ENCODE peak calls at places on chromosomes 6 and 20, in seven cellular contexts. Q is IMR-90, F is H9, I is H1, J is mesendoderm, W is trophoblast cell, M is mesenchymal stem cell. T is an unnamed sample.

GRCh38 chr20:2122921-2123320 is 21.3 kb downstream of the STK35 start:
- DNase-seq in Q (peak; percentile 97), F (no peak), I (no peak), J (no peak), W (no peak), M (peak; percentile 60), T (no peak)

GRCh38 chr6:45377041-45377554 is 636 bp downstream of the SUPT3H start:
- DNase-seq in Q (peak; percentile 16), F (no peak), I (no peak), J (no peak), W (no peak), M (no peak), T (no peak)

GRCh38 chr6:49504666-49505065 is 4.9 kb downstream of the GLYATL3 start:
- DNase-seq in Q (no peak), F (no peak), I (no peak), J (no peak), W (no peak), M (no peak), T (no peak)

GRCh38 chr6:169490830-169491229 is 211.0 kb downstream of the WDR27 start:
- DNase-seq in Q (peak; percentile 48), F (no peak), I (no peak), J (no peak), W (no peak), M (no peak), T (no peak)

GRCh38 chr20:49346682-49347081 is 68.8 kb upstream of the ZNFX1 start:
- DNase-seq in Q (no peak), F (no peak), I (no peak), J (peak; percentile 50), W (no peak), M (peak; percentile 13), T (no peak)

GRCh38 chr6:106790935-106791334 is 161.6 kb downstream of the QRSL1 start:
- DNase-seq in Q (no peak), F (no peak), I (no peak), J (no peak), W (no peak), M (no peak), T (no peak)

GRCh38 chr6:38012573-38012972 is 193.0 kb downstream of the ZFAND3 start:
- DNase-seq in Q (peak; percentile 67), F (no peak), I (peak; percentile 48), J (peak; percentile 54), W (peak; percentile 32), M (peak; percentile 65), T (no peak)

GRCh38 chr6:121319112-121319553 is 15.1 kb downstream of the TBC1D32 start:
- DNase-seq in Q (peak; percentile 20), F (no peak), I (peak; percentile 48), J (peak; percentile 63), W (no peak), M (peak; percentile 52), T (no peak)

GRCh38 chr20:14336667-14337066 is 745 bp downstream of the FLRT3 start:
- DNase-seq in Q (peak; percentile 16), F (no peak), I (no peak), J (peak; percentile 62), W (no peak), M (peak; percentile 19), T (no peak)

GRCh38 chr6:139640911-139641310 is 266.5 kb upstream of the CITED2 start:
- DNase-seq in Q (no peak), F (no peak), I (no peak), J (no peak), W (no peak), M (no peak), T (no peak)

GRCh38 chr6:135936606-135937005 is 85.1 kb downstream of the PDE7B start:
- DNase-seq in Q (peak; percentile 98), F (no peak), I (no peak), J (no peak), W (peak; percentile 62), M (peak; percentile 83), T (no peak)

GRCh38 chr6:26743941-26744699 is 84.6 kb upstream of the ZNF322 start:
- DNase-seq in Q (no peak), F (peak; percentile 39), I (peak; percentile 60), J (peak; percentile 67), W (no peak), M (no peak), T (no peak)

GRCh38 chr6:139824864-139825263 is 450.4 kb upstream of the CITED2 start:
- DNase-seq in Q (no peak), F (no peak), I (no peak), J (no peak), W (no peak), M (no peak), T (no peak)

GRCh38 chr6:149901444-149902140 is 3.7 kb upstream of the RAET1E start:
- DNase-seq in Q (no peak), F (no peak), I (no peak), J (no peak), W (no peak), M (no peak), T (no peak)

GRCh38 chr6:2209226-2209809 is 36.1 kb downstream of the GMDS start:
- DNase-seq in Q (peak; percentile 30), F (peak; percentile 81), I (peak; percentile 76), J (peak; percentile 76), W (peak; percentile 50), M (peak; percentile 15), T (peak; percentile 23)

GRCh38 chr6:140009286-140009685 is 634.8 kb upstream of the CITED2 start:
- DNase-seq in Q (no peak), F (no peak), I (no peak), J (no peak), W (no peak), M (no peak), T (no peak)

GRCh38 chr6:105066233-105066632 is 109.3 kb downstream of the LIN28B start:
- DNase-seq in Q (no peak), F (no peak), I (no peak), J (no peak), W (no peak), M (no peak), T (no peak)

GRCh38 chr6:11357285-11357684 is 124.8 kb upstream of the NEDD9 start:
- DNase-seq in Q (no peak), F (no peak), I (no peak), J (no peak), W (no peak), M (no peak), T (no peak)
- H3K23ac ChIP-seq in Q (no peak overlapping the region), F (no peak overlapping the region), I (no peak overlapping the region), J (no peak overlapping the region), W (no peak overlapping the region), M (no peak overlapping the region), T (no peak overlapping the region)

DNA sequence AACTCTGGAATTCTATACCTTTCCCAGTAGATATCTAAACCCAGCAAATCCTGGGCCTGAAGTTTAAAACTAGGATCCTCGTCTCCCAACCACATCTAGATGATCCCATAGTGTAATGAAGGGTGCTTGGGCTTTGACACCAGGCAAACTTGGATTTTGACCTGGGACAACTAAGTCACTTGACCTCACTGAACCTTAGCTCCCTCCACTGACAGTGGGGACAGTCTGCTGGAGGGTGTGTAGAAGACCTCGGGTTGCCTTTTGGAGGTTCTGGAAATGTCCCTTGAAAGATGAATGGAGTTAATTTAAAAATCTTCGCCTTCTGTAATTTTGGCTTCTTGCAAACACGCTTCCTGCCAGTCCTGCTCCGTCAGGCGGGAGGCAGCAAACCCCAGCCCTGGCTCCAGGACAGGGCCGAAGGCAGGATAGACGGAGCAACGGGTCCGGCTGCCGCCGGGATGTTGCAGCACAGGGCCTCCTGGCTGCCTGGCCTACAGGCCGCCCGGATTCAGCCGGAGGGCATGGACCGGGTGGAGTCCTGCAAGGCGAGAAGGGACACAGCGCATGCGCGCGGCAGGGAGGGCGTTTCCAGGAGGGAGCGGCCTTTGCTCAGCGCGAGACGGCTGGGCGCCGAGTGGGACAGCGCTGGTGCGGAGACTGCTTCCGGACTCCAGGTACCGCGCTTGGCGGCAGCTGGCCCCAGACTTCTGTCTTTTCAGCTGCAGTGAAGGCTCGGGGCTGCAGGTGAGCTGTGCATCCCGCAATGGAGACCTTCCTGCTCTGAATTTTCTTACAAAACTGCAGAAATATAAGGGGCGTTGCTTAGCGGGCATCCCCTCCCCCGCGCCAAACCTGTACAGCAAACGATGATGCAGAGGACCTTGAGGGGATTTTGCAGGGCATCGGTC is at the start of gene TMEM14A:
- DNase-seq in Q (peak; percentile 88), F (peak; percentile 98), I (peak; percentile 98), J (peak; percentile 99), W (peak; percentile 99), M (peak; percentile 92), T (peak; percentile 89)
- H3K79me1 ChIP-seq in Q (peaks cover 30% of the 10 kb centered on the region), F (no peaks in the 10 kb centered on the region), I (no peaks in the 10 kb centered on the region), J (peaks cover 11% of the 10 kb centered on the region), W (no peaks in the 10 kb centered on the region), M (peaks cover 41% of the 10 kb centered on the region), T (no peaks in the 10 kb centered on the region)

GRCh38 chr6:98985391-98985790 is 37.6 kb upstream of the FBXL4 start:
- DNase-seq in Q (no peak), F (no peak), I (no peak), J (no peak), W (no peak), M (no peak), T (no peak)

GRCh38 chr6:98984102-98984501 is 36.4 kb upstream of the FBXL4 start:
- DNase-seq in Q (no peak), F (no peak), I (no peak), J (peak; percentile 46), W (no peak), M (no peak), T (no peak)

GRCh38 chr6:98980814-98981213 is 33.1 kb upstream of the FBXL4 start:
- DNase-seq in Q (no peak), F (peak; percentile 63), I (peak; percentile 50), J (peak; percentile 92), W (no peak), M (no peak), T (no peak)

GRCh38 chr6:98986216-98986615 is 38.5 kb upstream of the FBXL4 start:
- DNase-seq in Q (no peak), F (no peak), I (no peak), J (no peak), W (no peak), M (no peak), T (no peak)
- H3K23ac ChIP-seq in Q (no peak overlapping the region), F (no peak overlapping the region), I (no peak overlapping the region), J (no peak overlapping the region), W (no peak overlapping the region), M (no peak overlapping the region), T (no peak overlapping the region)

DNA sequence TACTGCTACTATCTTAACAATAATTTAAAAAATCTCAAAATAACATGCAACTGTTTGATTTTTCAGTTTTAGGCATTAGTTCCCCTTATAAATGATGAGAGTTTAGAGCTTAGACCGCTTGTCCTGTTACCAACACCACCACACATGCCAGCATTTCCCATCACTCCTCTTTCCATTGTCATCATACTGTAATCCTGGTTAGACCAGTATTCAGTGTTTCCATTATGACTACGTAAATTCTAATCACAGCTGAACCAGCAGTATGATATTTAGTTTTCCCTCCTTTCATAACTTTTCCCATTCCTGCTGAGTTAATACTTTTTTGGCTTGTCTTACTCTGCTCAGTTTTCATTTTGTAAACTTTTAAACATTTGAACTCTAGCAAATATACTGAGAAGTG is 12.2 kb upstream of the TBC1D20 start:
- DNase-seq in Q (peak; percentile 29), F (no peak), I (no peak), J (no peak), W (no peak), M (no peak), T (no peak)
- H3K79me1 ChIP-seq in Q (peaks cover 22% of the 10 kb centered on the region), F (peaks cover 4% of the 10 kb centered on the region), I (no peaks in the 10 kb centered on the region), J (no peaks in the 10 kb centered on the region), W (no peaks in the 10 kb centered on the region), M (peaks cover 17% of the 10 kb centered on the region), T (no peaks in the 10 kb centered on the region)

GRCh38 chr20:21564127-21564773 is 50.4 kb upstream of the NKX2-2 start:
- DNase-seq in Q (no peak), F (no peak), I (no peak), J (no peak), W (no peak), M (no peak), T (no peak)
- H3K23ac ChIP-seq in Q (no peak overlapping the region), F (no peak overlapping the region), I (no peak overlapping the region), J (no peak overlapping the region), W (no peak overlapping the region), M (no peak overlapping the region), T (no peak overlapping the region)